ENCODE peak calls at places on chromosomes 12 and 14, in seven cellular contexts. T is AG10803, G is tibial nerve, F is GM13977, Y is choroid plexus epithelial cell, L is psoas muscle, D is glutamatergic neuron. A is an unnamed sample.

GRCh38 chr14:37544407-37544806 is 50.6 kb downstream of the FOXA1 start:
- DNase-seq in T (no peak), G (no peak), F (no peak), Y (no peak), L (no peak), D (no peak), A (no peak)

GRCh38 chr12:122282066-122282465 is 15.8 kb upstream of the VPS33A start:
- DNase-seq in T (peak), G (no peak), F (no peak), Y (peak), L (no peak), D (no peak), A (no peak)

GRCh38 chr12:91381309-91381804 is 198.7 kb upstream of the DCN start:
- DNase-seq in T (peak), G (no peak), F (peak), Y (peak), L (no peak), D (peak), A (peak)

GRCh38 chr12:4802841-4803240 is 82.6 kb downstream of the GALNT8 start:
- DNase-seq in T (no peak), G (no peak), F (no peak), Y (no peak), L (no peak), D (no peak), A (no peak)

GRCh38 chr14:96816281-96816680 is 19.1 kb downstream of the VRK1 start:
- DNase-seq in T (no peak), G (no peak), F (no peak), Y (no peak), L (no peak), D (no peak), A (no peak)

GRCh38 chr12:65630555-65630954 is 193.7 kb upstream of the HMGA2 start:
- DNase-seq in T (no peak), G (no peak), F (no peak), Y (no peak), L (no peak), D (no peak), A (no peak)

GRCh38 chr12:116455540-116456306 is 103.5 kb upstream of the MAP1LC3B2 start:
- DNase-seq in T (peak), G (peak), F (no peak), Y (peak), L (peak), D (peak), A (no peak)

GRCh38 chr12:57546438-57547365 is at the start of gene DCTN2:
- DNase-seq in T (peak), G (peak), F (peak), Y (peak), L (peak), D (peak), A (peak)

GRCh38 chr12:30753233-30753632 is 1.5 kb downstream of the CAPRIN2 start:
- DNase-seq in T (peak), G (no peak), F (peak), Y (peak), L (no peak), D (peak), A (peak)

GRCh38 chr12:4780624-4781023 is 60.4 kb downstream of the GALNT8 start:
- DNase-seq in T (no peak), G (peak), F (no peak), Y (no peak), L (peak), D (no peak), A (no peak)

GRCh38 chr14:64951724-64952123 is 9.2 kb upstream of the GPX2 start:
- DNase-seq in T (no peak), G (no peak), F (no peak), Y (no peak), L (peak), D (no peak), A (no peak)

GRCh38 chr14:64953310-64953654 is 10.7 kb upstream of the GPX2 start:
- DNase-seq in T (no peak), G (no peak), F (no peak), Y (no peak), L (no peak), D (no peak), A (no peak)

GRCh38 chr14:64951291-64951690 is 8.7 kb upstream of the GPX2 start:
- DNase-seq in T (no peak), G (no peak), F (no peak), Y (no peak), L (no peak), D (no peak), A (no peak)

GRCh38 chr14:64953661-64954060 is 11.1 kb upstream of the GPX2 start:
- DNase-seq in T (no peak), G (no peak), F (no peak), Y (no peak), L (no peak), D (no peak), A (no peak)

DNA sequence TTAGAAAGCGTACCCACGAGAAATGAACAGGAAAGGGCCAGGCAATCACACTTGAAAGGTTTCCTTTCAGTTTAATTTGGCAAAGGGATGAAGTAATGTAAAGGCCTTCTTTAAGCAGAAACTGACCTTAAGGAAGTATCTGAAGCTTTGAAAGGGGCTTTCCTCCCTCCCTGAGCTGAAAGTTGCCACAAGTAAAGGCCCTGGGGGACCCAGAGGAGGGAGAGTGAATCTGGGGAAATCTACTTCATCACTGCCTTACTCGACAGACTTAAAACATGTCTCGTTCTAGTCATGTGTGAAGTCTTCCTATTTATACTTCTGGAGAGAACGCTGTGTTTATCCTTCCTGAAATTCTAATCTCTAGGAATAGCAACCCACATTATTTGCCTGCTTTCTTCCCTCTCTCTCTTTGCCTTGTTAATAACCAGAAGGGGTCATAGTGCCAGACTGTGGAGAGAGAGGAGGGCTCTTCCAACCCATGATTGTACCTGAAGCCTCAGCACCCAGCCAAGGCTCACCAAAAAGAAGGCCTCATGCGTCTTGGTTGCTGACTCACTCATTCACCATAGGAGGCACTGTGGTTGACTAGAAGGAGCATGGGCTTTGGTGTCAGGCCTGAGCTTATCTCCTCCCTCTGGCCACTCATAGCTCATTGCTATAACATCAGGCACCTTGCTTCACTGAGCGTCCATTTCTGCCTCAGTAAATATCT is 10.2 kb upstream of the GPX2 start:
- DNase-seq in T (no peak), G (no peak), F (peak), Y (peak), L (no peak), D (no peak), A (peak)
- TF ChIP-seq CTCF in T (peak), G (no peak), F (peak), Y (peak), L (no peak), D (no peak), A (no peak)

GRCh38 chr14:36208690-36209278 is 32.3 kb upstream of the PTCSC3 start:
- DNase-seq in T (no peak), G (no peak), F (no peak), Y (no peak), L (no peak), D (no peak), A (no peak)

GRCh38 chr14:36212577-36212976 is 36.1 kb upstream of the PTCSC3 start:
- DNase-seq in T (no peak), G (no peak), F (no peak), Y (no peak), L (no peak), D (no peak), A (no peak)

GRCh38 chr14:36204674-36205073 is 28.2 kb upstream of the PTCSC3 start:
- DNase-seq in T (no peak), G (no peak), F (no peak), Y (no peak), L (no peak), D (no peak), A (no peak)

GRCh38 chr14:36212987-36213386 is 36.5 kb upstream of the PTCSC3 start:
- DNase-seq in T (no peak), G (no peak), F (no peak), Y (no peak), L (no peak), D (no peak), A (no peak)

DNA sequence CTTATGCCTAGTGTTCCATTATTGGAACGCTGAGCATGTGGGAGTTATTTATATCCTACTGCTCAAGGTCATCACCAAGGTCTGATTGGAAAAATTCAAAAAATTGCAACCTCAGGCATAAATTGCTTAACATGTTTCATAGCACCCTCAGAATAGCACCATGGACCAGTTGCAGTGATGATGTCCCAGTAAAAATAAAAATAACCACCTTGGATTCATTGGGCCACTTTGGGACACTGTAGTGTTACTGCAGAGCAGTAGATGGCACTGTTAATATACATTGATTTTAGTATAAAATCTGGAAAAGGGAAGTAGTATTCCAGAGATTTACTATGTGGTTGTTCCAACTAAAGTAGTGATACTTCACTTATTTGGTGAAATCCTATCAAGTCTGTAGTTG is 31.0 kb upstream of the PTCSC3 start:
- DNase-seq in T (no peak), G (no peak), F (no peak), Y (no peak), L (no peak), D (no peak), A (no peak)
- TF ChIP-seq CTCF in T (peak), G (peak), F (no peak), Y (peak), L (peak), D (no peak), A (no peak)

GRCh38 chr12:95179011-95179410 is 38.3 kb downstream of the FGD6 start:
- DNase-seq in T (no peak), G (no peak), F (no peak), Y (no peak), L (no peak), D (no peak), A (no peak)
- TF ChIP-seq CTCF in T (no peak), G (no peak), F (no peak), Y (no peak), L (no peak), D (no peak), A (no peak)

GRCh38 chr14:88233915-88234314 is 89.2 kb downstream of the KCNK10 start:
- DNase-seq in T (no peak), G (no peak), F (no peak), Y (peak), L (no peak), D (no peak), A (peak)
- TF ChIP-seq CTCF in T (no peak), G (no peak), F (peak), Y (no peak), L (no peak), D (peak), A (no peak)

GRCh38 chr12:74646831-74647230 is 109.2 kb downstream of the ATXN7L3B start:
- DNase-seq in T (no peak), G (no peak), F (no peak), Y (peak), L (no peak), D (no peak), A (no peak)
- TF ChIP-seq CTCF in T (no peak), G (peak), F (peak), Y (no peak), L (no peak), D (no peak), A (no peak)

GRCh38 chr12:56087220-56087619 is 7.3 kb downstream of the ERBB3 start:
- DNase-seq in T (peak), G (peak), F (peak), Y (no peak), L (peak), D (no peak), A (no peak)

GRCh38 chr12:56086096-56086495 is 6.1 kb downstream of the ERBB3 start:
- DNase-seq in T (no peak), G (no peak), F (no peak), Y (no peak), L (no peak), D (no peak), A (no peak)

GRCh38 chr12:56086608-56087007 is 6.6 kb downstream of the ERBB3 start:
- DNase-seq in T (no peak), G (no peak), F (peak), Y (no peak), L (no peak), D (no peak), A (no peak)

GRCh38 chr12:56082967-56083366 is 3.0 kb downstream of the ERBB3 start:
- DNase-seq in T (no peak), G (no peak), F (no peak), Y (no peak), L (no peak), D (no peak), A (no peak)

DNA sequence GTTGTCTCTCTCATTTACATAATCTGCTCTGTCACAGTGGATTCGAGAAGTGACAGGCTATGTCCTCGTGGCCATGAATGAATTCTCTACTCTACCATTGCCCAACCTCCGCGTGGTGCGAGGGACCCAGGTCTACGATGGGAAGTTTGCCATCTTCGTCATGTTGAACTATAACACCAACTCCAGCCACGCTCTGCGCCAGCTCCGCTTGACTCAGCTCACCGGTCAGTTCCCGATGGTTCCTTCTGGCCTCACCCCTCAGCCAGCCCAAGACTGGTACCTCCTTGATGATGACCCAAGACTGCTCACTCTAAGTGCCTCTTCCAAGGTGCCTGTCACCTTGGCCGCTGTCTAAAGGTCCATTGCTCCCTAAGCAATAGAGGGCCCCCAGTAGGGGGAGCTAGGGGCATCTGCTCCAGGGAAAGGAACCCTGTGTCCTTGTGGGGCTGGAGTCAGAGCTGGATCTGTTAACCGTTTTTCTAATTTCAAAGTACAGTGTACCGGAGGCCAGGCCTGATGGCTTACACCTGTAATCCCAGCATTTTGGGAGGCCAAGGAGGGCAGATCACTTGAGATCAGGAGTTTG is 5.1 kb downstream of the ERBB3 start:
- DNase-seq in T (no peak), G (no peak), F (peak), Y (peak), L (no peak), D (peak), A (peak)
- TF ChIP-seq CTCF in T (peak), G (no peak), F (peak), Y (peak), L (no peak), D (no peak), A (peak)

DNA sequence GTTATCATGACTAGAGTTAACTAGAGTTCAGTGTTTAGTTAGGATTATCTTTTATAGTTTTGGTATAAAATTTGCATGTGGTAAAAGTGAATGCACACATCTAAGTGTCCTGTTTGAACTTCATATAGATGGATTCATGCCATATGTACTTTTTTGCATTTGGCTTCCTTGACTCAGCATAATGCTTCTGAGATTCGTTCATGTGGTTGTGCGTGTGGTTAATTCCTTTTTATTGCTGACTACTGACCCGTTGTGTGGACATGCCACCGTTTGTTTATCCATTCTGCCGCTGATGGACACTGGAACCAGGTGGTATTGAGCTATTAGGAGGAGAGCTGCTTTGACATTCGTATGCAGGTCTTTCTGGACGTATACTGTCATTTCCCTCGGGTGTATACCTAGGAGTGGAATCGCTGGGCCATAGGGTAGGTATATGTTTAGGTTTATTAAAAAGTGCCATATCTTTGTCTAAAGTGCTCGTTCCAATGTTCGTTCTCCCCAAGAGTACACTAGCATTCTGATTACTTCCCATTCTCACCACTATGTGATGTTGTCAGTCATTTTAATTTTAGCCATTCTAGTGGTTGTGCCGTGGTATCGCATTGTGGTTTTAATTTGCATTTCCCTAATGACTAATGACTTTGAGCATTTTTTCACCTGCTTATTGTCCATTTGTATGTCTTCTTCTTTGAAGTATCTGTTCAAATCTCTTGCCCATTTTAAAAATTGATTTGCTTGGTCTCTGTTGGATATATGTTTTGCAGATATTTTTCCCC is 37.7 kb downstream of the RIN3 start:
- DNase-seq in T (no peak), G (no peak), F (peak), Y (no peak), L (no peak), D (no peak), A (peak)
- TF ChIP-seq CTCF in T (no peak), G (no peak), F (peak), Y (no peak), L (no peak), D (peak), A (peak)